ENCODE peak calls at places on chromosomes 16 and 17, in ten cellular contexts. One of them, this sample, is unnamed.

GRCh38 chr17:7982666-7983065 is 19.7 kb upstream of the GUCY2D start:
- DNase-seq in left ventricle myocardium superior: no peak
- DNase-seq in AG04449: no peak
- DNase-seq in mammary epithelial cell: no peak
- DNase-seq in fibroblast of lung: peak
- DNase-seq in activated T-helper 1 cell treated with Interleukin-2 at 50 U/mL for 16 hours: no peak
- DNase-seq in sigmoid colon: peak
- DNase-seq in activated T-helper 9 cell treated with anti-CD3 and anti-CD28 coated beads, Interleukin-2, amount 50 U/mL, for 16 hours: no peak
- DNase-seq in progenitor cell of endocrine pancreas: no peak
- DNase-seq in NCI-H1092: no peak
- DNase-seq in this sample: no peak

GRCh38 chr17:83137523-83137922 is 58.1 kb downstream of the METRNL start:
- DNase-seq in left ventricle myocardium superior: no peak
- DNase-seq in AG04449: no peak
- DNase-seq in mammary epithelial cell: no peak
- DNase-seq in fibroblast of lung: no peak
- DNase-seq in activated T-helper 1 cell treated with Interleukin-2 at 50 U/mL for 16 hours: no peak
- DNase-seq in sigmoid colon: peak
- DNase-seq in activated T-helper 9 cell treated with anti-CD3 and anti-CD28 coated beads, Interleukin-2, amount 50 U/mL, for 16 hours: no peak
- DNase-seq in progenitor cell of endocrine pancreas: no peak
- DNase-seq in NCI-H1092: no peak
- DNase-seq in this sample: no peak

GRCh38 chr16:27799866-27800265 is 249.9 kb downstream of the KATNIP start:
- DNase-seq in left ventricle myocardium superior: no peak
- DNase-seq in AG04449: no peak
- DNase-seq in mammary epithelial cell: no peak
- DNase-seq in fibroblast of lung: no peak
- DNase-seq in activated T-helper 1 cell treated with Interleukin-2 at 50 U/mL for 16 hours: no peak
- DNase-seq in sigmoid colon: no peak
- DNase-seq in activated T-helper 9 cell treated with anti-CD3 and anti-CD28 coated beads, Interleukin-2, amount 50 U/mL, for 16 hours: no peak
- DNase-seq in progenitor cell of endocrine pancreas: no peak
- DNase-seq in NCI-H1092: no peak
- DNase-seq in this sample: no peak

GRCh38 chr16:67260426-67261063 is 11.8 kb downstream of the SLC9A5 start:
- DNase-seq in left ventricle myocardium superior: no peak
- DNase-seq in AG04449: peak
- DNase-seq in mammary epithelial cell: peak
- DNase-seq in fibroblast of lung: peak
- DNase-seq in activated T-helper 1 cell treated with Interleukin-2 at 50 U/mL for 16 hours: no peak
- DNase-seq in sigmoid colon: peak
- DNase-seq in activated T-helper 9 cell treated with anti-CD3 and anti-CD28 coated beads, Interleukin-2, amount 50 U/mL, for 16 hours: no peak
- DNase-seq in progenitor cell of endocrine pancreas: no peak
- DNase-seq in NCI-H1092: peak
- DNase-seq in this sample: peak

GRCh38 chr17:8161289-8162231 is 1.2 kb downstream of the VAMP2 start:
- DNase-seq in left ventricle myocardium superior: no peak
- DNase-seq in AG04449: no peak
- DNase-seq in mammary epithelial cell: no peak
- DNase-seq in fibroblast of lung: no peak
- DNase-seq in activated T-helper 1 cell treated with Interleukin-2 at 50 U/mL for 16 hours: no peak
- DNase-seq in sigmoid colon: peak
- DNase-seq in activated T-helper 9 cell treated with anti-CD3 and anti-CD28 coated beads, Interleukin-2, amount 50 U/mL, for 16 hours: no peak
- DNase-seq in progenitor cell of endocrine pancreas: no peak
- DNase-seq in NCI-H1092: no peak
- DNase-seq in this sample: no peak

GRCh38 chr17:17558431-17558830 is 33.1 kb downstream of the PEMT start:
- DNase-seq in left ventricle myocardium superior: no peak
- DNase-seq in AG04449: no peak
- DNase-seq in mammary epithelial cell: no peak
- DNase-seq in fibroblast of lung: no peak
- DNase-seq in activated T-helper 1 cell treated with Interleukin-2 at 50 U/mL for 16 hours: no peak
- DNase-seq in sigmoid colon: no peak
- DNase-seq in activated T-helper 9 cell treated with anti-CD3 and anti-CD28 coated beads, Interleukin-2, amount 50 U/mL, for 16 hours: no peak
- DNase-seq in progenitor cell of endocrine pancreas: no peak
- DNase-seq in NCI-H1092: no peak
- DNase-seq in this sample: no peak

GRCh38 chr17:43360739-43361498 is 37.9 kb upstream of the ARL4D start:
- DNase-seq in left ventricle myocardium superior: peak
- DNase-seq in AG04449: peak
- DNase-seq in mammary epithelial cell: peak
- DNase-seq in fibroblast of lung: peak
- DNase-seq in activated T-helper 1 cell treated with Interleukin-2 at 50 U/mL for 16 hours: peak
- DNase-seq in sigmoid colon: peak
- DNase-seq in activated T-helper 9 cell treated with anti-CD3 and anti-CD28 coated beads, Interleukin-2, amount 50 U/mL, for 16 hours: peak
- DNase-seq in progenitor cell of endocrine pancreas: peak
- DNase-seq in NCI-H1092: peak
- DNase-seq in this sample: peak

GRCh38 chr16:8675183-8676159 is 1.1 kb downstream of the ABAT start:
- DNase-seq in left ventricle myocardium superior: no peak
- DNase-seq in AG04449: no peak
- DNase-seq in mammary epithelial cell: no peak
- DNase-seq in fibroblast of lung: no peak
- DNase-seq in activated T-helper 1 cell treated with Interleukin-2 at 50 U/mL for 16 hours: peak
- DNase-seq in sigmoid colon: peak
- DNase-seq in activated T-helper 9 cell treated with anti-CD3 and anti-CD28 coated beads, Interleukin-2, amount 50 U/mL, for 16 hours: peak
- DNase-seq in progenitor cell of endocrine pancreas: no peak
- DNase-seq in NCI-H1092: no peak
- DNase-seq in this sample: no peak

GRCh38 chr17:28545787-28546415 is 6.5 kb downstream of the UNC119 start:
- DNase-seq in left ventricle myocardium superior: no peak
- DNase-seq in AG04449: no peak
- DNase-seq in mammary epithelial cell: no peak
- DNase-seq in fibroblast of lung: no peak
- DNase-seq in activated T-helper 1 cell treated with Interleukin-2 at 50 U/mL for 16 hours: no peak
- DNase-seq in sigmoid colon: no peak
- DNase-seq in activated T-helper 9 cell treated with anti-CD3 and anti-CD28 coated beads, Interleukin-2, amount 50 U/mL, for 16 hours: no peak
- DNase-seq in progenitor cell of endocrine pancreas: no peak
- DNase-seq in NCI-H1092: no peak
- DNase-seq in this sample: no peak

GRCh38 chr16:83113317-83113716 is 486.5 kb downstream of the CDH13 start:
- DNase-seq in left ventricle myocardium superior: no peak
- DNase-seq in AG04449: no peak
- DNase-seq in mammary epithelial cell: no peak
- DNase-seq in fibroblast of lung: peak
- DNase-seq in activated T-helper 1 cell treated with Interleukin-2 at 50 U/mL for 16 hours: no peak
- DNase-seq in sigmoid colon: no peak
- DNase-seq in activated T-helper 9 cell treated with anti-CD3 and anti-CD28 coated beads, Interleukin-2, amount 50 U/mL, for 16 hours: no peak
- DNase-seq in progenitor cell of endocrine pancreas: peak
- DNase-seq in NCI-H1092: peak
- DNase-seq in this sample: no peak

GRCh38 chr16:19883296-19883951 is 1.2 kb downstream of the GPRC5B start:
- DNase-seq in left ventricle myocardium superior: peak
- DNase-seq in AG04449: no peak
- DNase-seq in mammary epithelial cell: no peak
- DNase-seq in fibroblast of lung: peak
- DNase-seq in activated T-helper 1 cell treated with Interleukin-2 at 50 U/mL for 16 hours: no peak
- DNase-seq in sigmoid colon: no peak
- DNase-seq in activated T-helper 9 cell treated with anti-CD3 and anti-CD28 coated beads, Interleukin-2, amount 50 U/mL, for 16 hours: no peak
- DNase-seq in progenitor cell of endocrine pancreas: peak
- DNase-seq in NCI-H1092: no peak
- DNase-seq in this sample: peak

GRCh38 chr17:5526821-5527598 is 40.6 kb downstream of the MIS12 start:
- DNase-seq in left ventricle myocardium superior: peak
- DNase-seq in AG04449: peak
- DNase-seq in mammary epithelial cell: peak
- DNase-seq in fibroblast of lung: peak
- DNase-seq in activated T-helper 1 cell treated with Interleukin-2 at 50 U/mL for 16 hours: no peak
- DNase-seq in sigmoid colon: peak
- DNase-seq in activated T-helper 9 cell treated with anti-CD3 and anti-CD28 coated beads, Interleukin-2, amount 50 U/mL, for 16 hours: peak
- DNase-seq in progenitor cell of endocrine pancreas: no peak
- DNase-seq in NCI-H1092: no peak
- DNase-seq in this sample: peak

GRCh38 chr17:81867123-81867951 is 3.8 kb downstream of the ARHGDIA start:
- DNase-seq in left ventricle myocardium superior: peak
- DNase-seq in AG04449: no peak
- DNase-seq in mammary epithelial cell: no peak
- DNase-seq in fibroblast of lung: peak
- DNase-seq in activated T-helper 1 cell treated with Interleukin-2 at 50 U/mL for 16 hours: no peak
- DNase-seq in sigmoid colon: no peak
- DNase-seq in activated T-helper 9 cell treated with anti-CD3 and anti-CD28 coated beads, Interleukin-2, amount 50 U/mL, for 16 hours: no peak
- DNase-seq in progenitor cell of endocrine pancreas: no peak
- DNase-seq in NCI-H1092: no peak
- DNase-seq in this sample: peak

GRCh38 chr16:46844771-46845170 is 13.8 kb upstream of the C16orf87 start:
- DNase-seq in left ventricle myocardium superior: no peak
- DNase-seq in AG04449: no peak
- DNase-seq in mammary epithelial cell: no peak
- DNase-seq in fibroblast of lung: peak
- DNase-seq in activated T-helper 1 cell treated with Interleukin-2 at 50 U/mL for 16 hours: no peak
- DNase-seq in sigmoid colon: no peak
- DNase-seq in activated T-helper 9 cell treated with anti-CD3 and anti-CD28 coated beads, Interleukin-2, amount 50 U/mL, for 16 hours: no peak
- DNase-seq in progenitor cell of endocrine pancreas: no peak
- DNase-seq in NCI-H1092: no peak
- DNase-seq in this sample: no peak

This sample was measured in DMS 273 treated with DMSO at 0.1 percent for 48 hours.